ENCODE peak calls at places on chromosomes 12 and 14, in eight cellular contexts. W is neural progenitor cell; F is kidney epithelial cell; R is GM03348; V is Right ventricle myocardium superior; D is effector CD4-positive, alpha-beta T cell; G is germinal center; Q is frontal cortex. Z is an unnamed sample.

GRCh38 chr14:89364316-89364715 is 52.7 kb downstream of the FOXN3 start:
- DNase-seq in W (no peak), F (no peak), R (no peak), V (no peak), D (no peak), G (no peak), Q (no peak), Z (no peak)

GRCh38 chr12:43847427-43847826 is 11.5 kb downstream of the TMEM117 start:
- DNase-seq in W (no peak), F (peak; percentile 65), R (peak; percentile 55), V (no peak), D (no peak), G (no peak), Q (no peak), Z (no peak)

GRCh38 chr12:42180990-42181611 is 36.4 kb upstream of the GXYLT1 start:
- DNase-seq in W (no peak), F (peak; percentile 12), R (peak; percentile 30), V (no peak), D (no peak), G (no peak), Q (peak; percentile 5), Z (no peak)

GRCh38 chr12:131164096-131164872 is 210.6 kb downstream of the ADGRD1 start:
- DNase-seq in W (no peak), F (no peak), R (no peak), V (no peak), D (no peak), G (no peak), Q (no peak), Z (no peak)

GRCh38 chr12:10213168-10214130 is 772 bp downstream of the GABARAPL1 start:
- DNase-seq in W (peak; percentile 72), F (no peak), R (peak; percentile 86), V (peak; percentile 80), D (peak; percentile 73), G (peak; percentile 38), Q (peak; percentile 36), Z (peak; percentile 75)

GRCh38 chr12:133145981-133146380 is 15.6 kb downstream of the ZNF10 start:
- DNase-seq in W (no peak), F (no peak), R (no peak), V (no peak), D (no peak), G (no peak), Q (no peak), Z (no peak)

GRCh38 chr14:38404100-38404541 is 148.2 kb upstream of the CLEC14A start:
- DNase-seq in W (no peak), F (peak; percentile 28), R (peak; percentile 49), V (no peak), D (no peak), G (no peak), Q (no peak), Z (peak; percentile 53)

GRCh38 chr12:105561981-105562726 is 231.7 kb downstream of the C12orf75 start:
- DNase-seq in W (no peak), F (peak; percentile 62), R (peak; percentile 92), V (peak; percentile 64), D (no peak), G (no peak), Q (no peak), Z (peak; percentile 33)

GRCh38 chr12:132286912-132287311 is 42.5 kb downstream of the GALNT9 start:
- DNase-seq in W (no peak), F (no peak), R (no peak), V (peak; percentile 2), D (no peak), G (no peak), Q (no peak), Z (no peak)

Z was measured in dermis blood vessel endothelial cell.